ENCODE peak calls at places on chromosomes 4 and X, in five cellular contexts. S, Y, Z, L and G are unnamed samples.

GRCh38 chrX:111955916-111956315 is 79.9 kb downstream of the TRPC5OS start:
- DNase-seq in S (no peak), Y (no peak), Z (no peak), L (no peak), G (no peak)

GRCh38 chr4:153083447-153083921 is 120.8 kb upstream of the TRIM2 start:
- DNase-seq in S (peak), Y (peak), Z (peak), L (no peak), G (peak)

GRCh38 chrX:125404667-125405160 is 85.0 kb downstream of the TEX13C start:
- DNase-seq in S (no peak), Y (no peak), Z (no peak), L (no peak), G (no peak)

GRCh38 chrX:12390301-12390700 is 252.0 kb downstream of the FRMPD4 start:
- DNase-seq in S (no peak), Y (peak), Z (peak), L (no peak), G (no peak)

GRCh38 chrX:49915352-49916222 is 6.8 kb upstream of the CLCN5 start:
- DNase-seq in S (peak), Y (peak), Z (peak), L (no peak), G (peak)

GRCh38 chr4:159035570-159035969 is 67.3 kb upstream of the RAPGEF2 start:
- DNase-seq in S (no peak), Y (no peak), Z (no peak), L (no peak), G (no peak)

GRCh38 chr4:141637565-141637964 is 1.2 kb downstream of the IL15 start:
- DNase-seq in S (no peak), Y (peak), Z (no peak), L (no peak), G (no peak)

GRCh38 chrX:150421816-150422215 is 58.7 kb downstream of the MAMLD1 start:
- DNase-seq in S (no peak), Y (peak), Z (peak), L (peak), G (no peak)

GRCh38 chr4:109574443-109574850 is 14.4 kb downstream of the MCUB start:
- DNase-seq in S (no peak), Y (peak), Z (no peak), L (no peak), G (no peak)

GRCh38 chr4:69910016-69910782 is 20.7 kb upstream of the CSN1S1 start:
- DNase-seq in S (no peak), Y (peak), Z (no peak), L (no peak), G (no peak)

GRCh38 chrX:153900806-153901752 is 3.4 kb upstream of the AVPR2 start:
- DNase-seq in S (no peak), Y (peak), Z (peak), L (peak), G (no peak)

GRCh38 chr4:10622728-10623127 is 61.8 kb downstream of the CLNK start:
- DNase-seq in S (peak), Y (no peak), Z (no peak), L (no peak), G (peak)

GRCh38 chr4:5146248-5146647 is 95.0 kb downstream of the STK32B start:
- DNase-seq in S (no peak), Y (no peak), Z (no peak), L (no peak), G (no peak)

GRCh38 chrX:21943460-21944135 is 3.1 kb downstream of the SMS start:
- DNase-seq in S (peak), Y (peak), Z (peak), L (no peak), G (no peak)

GRCh38 chrX:130125090-130125489 is 14.8 kb upstream of the ELF4 start:
- DNase-seq in S (no peak), Y (peak), Z (peak), L (peak), G (no peak)

GRCh38 chrX:7965436-7965835 is 38.2 kb upstream of the PNPLA4 start:
- DNase-seq in S (no peak), Y (no peak), Z (no peak), L (no peak), G (no peak)

GRCh38 chr4:89551191-89551590 is 243.6 kb upstream of the GPRIN3 start:
- DNase-seq in S (no peak), Y (peak), Z (no peak), L (no peak), G (no peak)

GRCh38 chrX:11792461-11793421 is 34.7 kb downstream of the MSL3 start:
- DNase-seq in S (no peak), Y (no peak), Z (no peak), L (no peak), G (peak)

GRCh38 chr4:103719320-103720204 is at the start of gene TACR3:
- DNase-seq in S (no peak), Y (no peak), Z (peak), L (peak), G (no peak)

GRCh38 chr4:76410621-76411020 is 10.3 kb downstream of the CCDC158 start:
- DNase-seq in S (no peak), Y (no peak), Z (no peak), L (no peak), G (no peak)

GRCh38 chr4:185914583-185915199 is 102.7 kb upstream of the SORBS2 start:
- DNase-seq in S (no peak), Y (no peak), Z (no peak), L (no peak), G (no peak)

GRCh38 chrX:154775611-154776349 is 13.1 kb downstream of the DKC1 start:
- DNase-seq in S (no peak), Y (no peak), Z (no peak), L (no peak), G (no peak)

GRCh38 chr4:66048861-66049260 is 378.6 kb upstream of the EPHA5 start:
- DNase-seq in S (no peak), Y (peak), Z (no peak), L (no peak), G (no peak)

GRCh38 chr4:3294401-3295241 is 1.8 kb downstream of the RGS12 start:
- DNase-seq in S (no peak), Y (no peak), Z (no peak), L (no peak), G (no peak)

GRCh38 chr4:130422255-130422654 is 1326.3 kb downstream of the C4orf33 start:
- DNase-seq in S (no peak), Y (no peak), Z (no peak), L (no peak), G (no peak)

GRCh38 chr4:14652522-14652921 is 349.8 kb upstream of the CPEB2 start:
- DNase-seq in S (no peak), Y (no peak), Z (no peak), L (no peak), G (no peak)

GRCh38 chrX:120315776-120316175 is 4.5 kb upstream of the TMEM255A start:
- DNase-seq in S (no peak), Y (no peak), Z (no peak), L (no peak), G (no peak)

GRCh38 chr4:16516796-16517413 is 290.6 kb upstream of the TAPT1 start:
- DNase-seq in S (no peak), Y (peak), Z (peak), L (no peak), G (peak)

GRCh38 chrX:13763489-13763888 is 28.9 kb downstream of the OFD1 start:
- DNase-seq in S (no peak), Y (no peak), Z (no peak), L (peak), G (no peak)

GRCh38 chrX:140163376-140164159 is 198.2 kb upstream of the CXorf66 start:
- DNase-seq in S (no peak), Y (peak), Z (peak), L (no peak), G (no peak)

GRCh38 chrX:129779747-129780146 is at the start of gene SASH3:
- DNase-seq in S (no peak), Y (no peak), Z (no peak), L (peak), G (no peak)

GRCh38 chr4:48093949-48094550 is 40.0 kb downstream of the TXK start:
- DNase-seq in S (no peak), Y (peak), Z (no peak), L (no peak), G (peak)

GRCh38 chr4:101857176-101857575 is 66.6 kb downstream of the BANK1 start:
- DNase-seq in S (no peak), Y (no peak), Z (peak), L (no peak), G (no peak)

GRCh38 chr4:73730292-73730691 is 10.1 kb upstream of the CXCL8 start:
- DNase-seq in S (no peak), Y (no peak), Z (peak), L (no peak), G (no peak)

GRCh38 chr4:114558446-114559020 is 40.1 kb upstream of the UGT8 start:
- DNase-seq in S (peak), Y (no peak), Z (no peak), L (no peak), G (no peak)